ENCODE peak calls at places on chromosomes 4 and X, in nine cellular contexts. C is SIG-M5; V is activated T-cell treated with anti-CD3 and anti-CD28 coated beads, Interleukin-2, amount 50 U/mL, for 24 hours; M is stimulated activated CD8-positive, alpha-beta memory T cell treated with anti-CD3 and anti-CD28 coated beads, Interleukin-15, amount 100 ng/mL, for 24 hours; A is stimulated activated CD4-positive, alpha-beta T cell treated with anti-CD3 and anti-CD28 coated beads, Interleukin-12 subunit alpha, Interleukin-12 subunit beta, amount 100 ng/mL, for 24 hours; G is Kasumi-1; B is HuH-7.5; K is activated CD4-positive, alpha-beta T cell treated with anti-CD3 and anti-CD28 coated beads for 1 hour; Z is cerebellum. J is an unnamed sample.

GRCh38 chr4:136731025-136731424 is 801.3 kb downstream of the PCDH18 start:
- DNase-seq in C (no peak), V (no peak), M (no peak), A (no peak), G (no peak), B (no peak), K (no peak), Z (no peak), J (no peak)

GRCh38 chrX:22159071-22159470 is 113.6 kb upstream of the CBLL2 start:
- DNase-seq in C (no peak), V (no peak), M (no peak), A (no peak), G (no peak), B (no peak), K (no peak), Z (no peak), J (no peak)

GRCh38 chrX:136954930-136955329 is 74.4 kb upstream of the RBMX start:
- DNase-seq in C (no peak), V (no peak), M (no peak), A (no peak), G (peak), B (no peak), K (no peak), Z (peak), J (peak)

GRCh38 chrX:47321386-47321785 is 49.0 kb upstream of the ZNF157 start:
- DNase-seq in C (no peak), V (no peak), M (no peak), A (no peak), G (no peak), B (no peak), K (no peak), Z (peak), J (peak)

GRCh38 chr4:70728096-70728495 is 6.3 kb downstream of the RUFY3 start:
- DNase-seq in C (peak), V (no peak), M (no peak), A (no peak), G (no peak), B (no peak), K (no peak), Z (no peak), J (peak)

GRCh38 chrX:92224406-92224805 is 445.2 kb downstream of the PCDH11X start:
- DNase-seq in C (no peak), V (no peak), M (no peak), A (no peak), G (no peak), B (no peak), K (no peak), Z (no peak), J (no peak)

GRCh38 chr4:1771555-1772305 is 21.4 kb upstream of the FGFR3 start:
- DNase-seq in C (no peak), V (no peak), M (no peak), A (no peak), G (no peak), B (no peak), K (no peak), Z (no peak), J (no peak)

GRCh38 chr4:24278693-24279092 is 305.7 kb downstream of the DHX15 start:
- DNase-seq in C (no peak), V (no peak), M (no peak), A (no peak), G (no peak), B (no peak), K (no peak), Z (no peak), J (no peak)

GRCh38 chrX:102155806-102156179 is at the start of gene BEX5:
- DNase-seq in C (no peak), V (peak), M (no peak), A (no peak), G (no peak), B (peak), K (peak), Z (peak), J (peak)

GRCh38 chrX:110847334-110847733 is 51.7 kb upstream of the CHRDL1 start:
- DNase-seq in C (no peak), V (no peak), M (no peak), A (no peak), G (peak), B (peak), K (no peak), Z (peak), J (peak)

GRCh38 chrX:71515039-71515398 is 17.9 kb upstream of the OGT start:
- DNase-seq in C (no peak), V (no peak), M (no peak), A (no peak), G (no peak), B (no peak), K (no peak), Z (no peak), J (no peak)

GRCh38 chr4:83334425-83335241 is at the start of gene HPSE:
- DNase-seq in C (no peak), V (peak), M (peak), A (peak), G (peak), B (peak), K (peak), Z (no peak), J (peak)

GRCh38 chr4:26736621-26737020 is 124.0 kb upstream of the STIM2 start:
- DNase-seq in C (no peak), V (no peak), M (no peak), A (no peak), G (no peak), B (no peak), K (no peak), Z (no peak), J (no peak)

GRCh38 chr4:22552802-22553201 is 36.9 kb upstream of the ADGRA3 start:
- DNase-seq in C (no peak), V (no peak), M (no peak), A (no peak), G (peak), B (no peak), K (no peak), Z (no peak), J (no peak)

GRCh38 chr4:55378617-55379467 is 16.9 kb upstream of the TMEM165 start:
- DNase-seq in C (no peak), V (no peak), M (no peak), A (no peak), G (no peak), B (no peak), K (no peak), Z (no peak), J (no peak)

GRCh38 chr4:119632216-119632615 is 3.6 kb upstream of the PDE5A start:
- DNase-seq in C (no peak), V (no peak), M (no peak), A (no peak), G (no peak), B (no peak), K (no peak), Z (no peak), J (no peak)

GRCh38 chrX:38661561-38661960 is 100.2 kb downstream of the TSPAN7 start:
- DNase-seq in C (no peak), V (no peak), M (no peak), A (no peak), G (no peak), B (no peak), K (no peak), Z (no peak), J (no peak)

GRCh38 chrX:133005038-133005437 is 46.6 kb upstream of the HS6ST2 start:
- DNase-seq in C (no peak), V (no peak), M (no peak), A (no peak), G (peak), B (peak), K (no peak), Z (no peak), J (peak)

GRCh38 chr4:152106781-152107321 is 346.0 kb upstream of the GATB start:
- DNase-seq in C (no peak), V (no peak), M (no peak), A (no peak), G (no peak), B (no peak), K (no peak), Z (peak), J (peak)

GRCh38 chr4:122914292-122914904 is 8.0 kb downstream of the NUDT6 start:
- DNase-seq in C (no peak), V (no peak), M (no peak), A (no peak), G (peak), B (no peak), K (no peak), Z (peak), J (peak)

GRCh38 chrX:9515464-9515863 is 50.6 kb downstream of the TBL1X start:
- DNase-seq in C (no peak), V (no peak), M (no peak), A (no peak), G (no peak), B (no peak), K (no peak), Z (no peak), J (no peak)

GRCh38 chr4:5371415-5372190 is 320.3 kb downstream of the STK32B start:
- DNase-seq in C (no peak), V (no peak), M (no peak), A (no peak), G (no peak), B (no peak), K (no peak), Z (peak), J (peak)

GRCh38 chr4:10841697-10842096 is 157.1 kb upstream of the CLNK start:
- DNase-seq in C (no peak), V (no peak), M (no peak), A (no peak), G (no peak), B (no peak), K (no peak), Z (no peak), J (no peak)

GRCh38 chrX:121146059-121146628 is 98.7 kb downstream of the GLUD2 start:
- DNase-seq in C (no peak), V (no peak), M (no peak), A (no peak), G (peak), B (no peak), K (no peak), Z (no peak), J (no peak)

GRCh38 chr4:80309301-80310004 is 26.1 kb upstream of the CFAP299 start:
- DNase-seq in C (no peak), V (no peak), M (no peak), A (no peak), G (no peak), B (no peak), K (no peak), Z (no peak), J (no peak)

GRCh38 chr4:23999714-24000113 is 109.9 kb upstream of the PPARGC1A start:
- DNase-seq in C (no peak), V (no peak), M (no peak), A (no peak), G (no peak), B (no peak), K (no peak), Z (no peak), J (no peak)

GRCh38 chrX:9770319-9770718 is 4.7 kb upstream of the GPR143 start:
- DNase-seq in C (no peak), V (no peak), M (no peak), A (no peak), G (peak), B (no peak), K (no peak), Z (no peak), J (no peak)

GRCh38 chr4:168484626-168485025 is 4.3 kb upstream of the DDX60L start:
- DNase-seq in C (no peak), V (no peak), M (no peak), A (no peak), G (no peak), B (no peak), K (no peak), Z (no peak), J (no peak)

GRCh38 chr4:38612996-38613395 is 51.0 kb upstream of the KLF3 start:
- DNase-seq in C (no peak), V (no peak), M (no peak), A (no peak), G (no peak), B (no peak), K (no peak), Z (peak), J (peak)

GRCh38 chr4:56937262-56937661 is 29.6 kb downstream of the REST start:
- DNase-seq in C (no peak), V (no peak), M (no peak), A (no peak), G (no peak), B (no peak), K (no peak), Z (no peak), J (no peak)

J was measured in cerebellar cortex.